ENCODE peak calls at places on chromosomes 4 and X, in ten cellular contexts. One of them, this sample, is unnamed.

GRCh38 chr4:106603471-106603870 is 234.9 kb upstream of the GIMD1 start:
- DNase-seq in suprapubic skin: no peak
- DNase-seq in K562: no peak
- DNase-seq in stomach: no peak
- DNase-seq in transverse colon: no peak
- DNase-seq in NB4: no peak
- DNase-seq in lower leg skin: no peak
- DNase-seq in heart left ventricle: peak; percentile 25
- DNase-seq in HCT116: no peak
- DNase-seq in A549: no peak
- DNase-seq in this sample: no peak

GRCh38 chr4:4603067-4603466 is 61.2 kb upstream of the STX18 start:
- DNase-seq in suprapubic skin: no peak
- DNase-seq in K562: no peak
- DNase-seq in stomach: no peak
- DNase-seq in transverse colon: no peak
- DNase-seq in NB4: no peak
- DNase-seq in lower leg skin: no peak
- DNase-seq in heart left ventricle: no peak
- DNase-seq in HCT116: no peak
- DNase-seq in A549: no peak
- DNase-seq in this sample: no peak

GRCh38 chr4:70844180-70844579 is 4.5 kb upstream of the GRSF1 start:
- DNase-seq in suprapubic skin: no peak
- DNase-seq in K562: peak; percentile 18
- DNase-seq in stomach: no peak
- DNase-seq in transverse colon: no peak
- DNase-seq in NB4: no peak
- DNase-seq in lower leg skin: no peak
- DNase-seq in heart left ventricle: no peak
- DNase-seq in HCT116: no peak
- DNase-seq in A549: no peak
- DNase-seq in this sample: no peak

GRCh38 chr4:76639292-76639691 is 204.3 kb downstream of the SHROOM3 start:
- DNase-seq in suprapubic skin: no peak
- DNase-seq in K562: no peak
- DNase-seq in stomach: no peak
- DNase-seq in transverse colon: no peak
- DNase-seq in NB4: no peak
- DNase-seq in lower leg skin: no peak
- DNase-seq in heart left ventricle: no peak
- DNase-seq in HCT116: no peak
- DNase-seq in A549: no peak
- DNase-seq in this sample: no peak

GRCh38 chr4:99886146-99886545 is 8.1 kb downstream of the LAMTOR3 start:
- DNase-seq in suprapubic skin: no peak
- DNase-seq in K562: no peak
- DNase-seq in stomach: no peak
- DNase-seq in transverse colon: no peak
- DNase-seq in NB4: no peak
- DNase-seq in lower leg skin: no peak
- DNase-seq in heart left ventricle: no peak
- DNase-seq in HCT116: no peak
- DNase-seq in A549: no peak
- DNase-seq in this sample: no peak

GRCh38 chrX:70132877-70133302 is 357 bp upstream of the IGBP1 start:
- DNase-seq in suprapubic skin: no peak
- DNase-seq in K562: no peak
- DNase-seq in stomach: no peak
- DNase-seq in transverse colon: no peak
- DNase-seq in NB4: no peak
- DNase-seq in lower leg skin: no peak
- DNase-seq in heart left ventricle: no peak
- DNase-seq in HCT116: no peak
- DNase-seq in A549: no peak
- DNase-seq in this sample: no peak

GRCh38 chr4:116733368-116733767 is 352.0 kb downstream of the TRAM1L1 start:
- DNase-seq in suprapubic skin: no peak
- DNase-seq in K562: peak; percentile 77
- DNase-seq in stomach: no peak
- DNase-seq in transverse colon: no peak
- DNase-seq in NB4: no peak
- DNase-seq in lower leg skin: no peak
- DNase-seq in heart left ventricle: no peak
- DNase-seq in HCT116: no peak
- DNase-seq in A549: no peak
- DNase-seq in this sample: peak; percentile 91

GRCh38 chrX:13088155-13088485 is 43.7 kb upstream of the FAM9C start:
- DNase-seq in suprapubic skin: no peak
- DNase-seq in K562: no peak
- DNase-seq in stomach: no peak
- DNase-seq in transverse colon: no peak
- DNase-seq in NB4: peak; percentile 54
- DNase-seq in lower leg skin: no peak
- DNase-seq in heart left ventricle: no peak
- DNase-seq in HCT116: no peak
- DNase-seq in A549: no peak
- DNase-seq in this sample: no peak

GRCh38 chrX:44400588-44400987 is 57.1 kb upstream of the EFHC2 start:
- DNase-seq in suprapubic skin: no peak
- DNase-seq in K562: peak; percentile 46
- DNase-seq in stomach: no peak
- DNase-seq in transverse colon: no peak
- DNase-seq in NB4: peak; percentile 51
- DNase-seq in lower leg skin: no peak
- DNase-seq in heart left ventricle: no peak
- DNase-seq in HCT116: peak; percentile 64
- DNase-seq in A549: no peak
- DNase-seq in this sample: no peak

GRCh38 chrX:83416273-83416672 is 91.8 kb upstream of the POU3F4 start:
- DNase-seq in suprapubic skin: no peak
- DNase-seq in K562: peak; percentile 0
- DNase-seq in stomach: no peak
- DNase-seq in transverse colon: no peak
- DNase-seq in NB4: peak; percentile 12
- DNase-seq in lower leg skin: no peak
- DNase-seq in heart left ventricle: no peak
- DNase-seq in HCT116: no peak
- DNase-seq in A549: no peak
- DNase-seq in this sample: no peak

GRCh38 chr4:84681488-84682274 is 98.8 kb downstream of the CDS1 start:
- DNase-seq in suprapubic skin: no peak
- DNase-seq in K562: peak; percentile 49
- DNase-seq in stomach: no peak
- DNase-seq in transverse colon: peak; percentile 37
- DNase-seq in NB4: peak; percentile 48
- DNase-seq in lower leg skin: no peak
- DNase-seq in heart left ventricle: no peak
- DNase-seq in HCT116: no peak
- DNase-seq in A549: no peak
- DNase-seq in this sample: no peak

GRCh38 chr4:70505152-70505748 is 13.1 kb upstream of the AMTN start:
- DNase-seq in suprapubic skin: no peak
- DNase-seq in K562: peak; percentile 64
- DNase-seq in stomach: peak; percentile 60
- DNase-seq in transverse colon: peak; percentile 55
- DNase-seq in NB4: peak; percentile 46
- DNase-seq in lower leg skin: no peak
- DNase-seq in heart left ventricle: no peak
- DNase-seq in HCT116: peak; percentile 42
- DNase-seq in A549: peak; percentile 13
- DNase-seq in this sample: peak; percentile 65

GRCh38 chr4:101019313-101019712 is 328.0 kb downstream of the PPP3CA start:
- DNase-seq in suprapubic skin: no peak
- DNase-seq in K562: no peak
- DNase-seq in stomach: no peak
- DNase-seq in transverse colon: no peak
- DNase-seq in NB4: no peak
- DNase-seq in lower leg skin: no peak
- DNase-seq in heart left ventricle: no peak
- DNase-seq in HCT116: no peak
- DNase-seq in A549: no peak
- DNase-seq in this sample: no peak

GRCh38 chr4:22515888-22516541 is at the start of gene ADGRA3:
- DNase-seq in suprapubic skin: no peak
- DNase-seq in K562: peak; percentile 17
- DNase-seq in stomach: peak; percentile 81
- DNase-seq in transverse colon: peak; percentile 80
- DNase-seq in NB4: peak; percentile 59
- DNase-seq in lower leg skin: peak; percentile 30
- DNase-seq in heart left ventricle: peak; percentile 77
- DNase-seq in HCT116: no peak
- DNase-seq in A549: peak; percentile 50
- DNase-seq in this sample: peak; percentile 62
- TF ChIP-seq POLR2A in suprapubic skin: no peak
- TF ChIP-seq POLR2A in K562: no peak
- TF ChIP-seq POLR2A in stomach: no peak
- TF ChIP-seq POLR2A in transverse colon: peak; percentile 43
- TF ChIP-seq POLR2A in NB4: no peak
- TF ChIP-seq POLR2A in lower leg skin: no peak
- TF ChIP-seq POLR2A in heart left ventricle: peak; percentile 43
- TF ChIP-seq POLR2A in HCT116: peak; percentile 40
- TF ChIP-seq POLR2A in A549: peak; percentile 53
- TF ChIP-seq POLR2A in this sample: no peak

DNA sequence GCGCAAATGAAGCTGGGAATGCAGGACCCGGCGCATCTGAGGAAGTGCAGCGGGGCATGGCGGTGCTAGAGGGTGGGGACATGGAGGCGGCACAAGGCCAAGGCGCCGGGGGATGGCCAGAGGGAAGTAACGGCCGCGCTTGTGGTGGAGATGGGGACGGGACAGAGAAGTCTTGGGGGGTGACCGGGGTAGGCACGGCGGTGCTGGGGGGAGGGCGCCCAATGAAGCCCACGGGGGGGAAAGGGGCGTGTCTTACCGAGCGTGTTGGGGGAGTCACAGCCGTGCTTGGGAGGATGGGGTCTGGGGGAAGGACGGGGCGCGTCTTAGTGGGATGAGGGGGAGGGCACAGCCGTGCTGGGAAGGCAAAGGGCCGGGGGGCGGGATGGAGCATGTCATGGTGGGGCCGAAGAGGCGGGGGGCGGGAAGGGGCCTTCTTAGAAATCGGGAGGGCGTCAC is 984 bp downstream of the ARSD start:
- DNase-seq in suprapubic skin: no peak
- DNase-seq in K562: no peak
- DNase-seq in stomach: peak; percentile 54
- DNase-seq in transverse colon: peak; percentile 53
- DNase-seq in NB4: no peak
- DNase-seq in lower leg skin: peak; percentile 16
- DNase-seq in heart left ventricle: peak; percentile 64
- DNase-seq in HCT116: no peak
- DNase-seq in A549: peak; percentile 52
- DNase-seq in this sample: no peak
- TF ChIP-seq POLR2A in suprapubic skin: no peak
- TF ChIP-seq POLR2A in K562: no peak
- TF ChIP-seq POLR2A in stomach: no peak
- TF ChIP-seq POLR2A in transverse colon: no peak
- TF ChIP-seq POLR2A in NB4: no peak
- TF ChIP-seq POLR2A in lower leg skin: no peak
- TF ChIP-seq POLR2A in heart left ventricle: no peak
- TF ChIP-seq POLR2A in HCT116: no peak
- TF ChIP-seq POLR2A in A549: no peak
- TF ChIP-seq POLR2A in this sample: no peak

GRCh38 chr4:38866973-38867477 is 581 bp upstream of the FAM114A1 start:
- DNase-seq in suprapubic skin: no peak
- DNase-seq in K562: no peak
- DNase-seq in stomach: no peak
- DNase-seq in transverse colon: no peak
- DNase-seq in NB4: no peak
- DNase-seq in lower leg skin: no peak
- DNase-seq in heart left ventricle: no peak
- DNase-seq in HCT116: no peak
- DNase-seq in A549: no peak
- DNase-seq in this sample: no peak

GRCh38 chr4:38865445-38865844 is 2.2 kb upstream of the FAM114A1 start:
- DNase-seq in suprapubic skin: no peak
- DNase-seq in K562: no peak
- DNase-seq in stomach: peak; percentile 28
- DNase-seq in transverse colon: peak; percentile 61
- DNase-seq in NB4: no peak
- DNase-seq in lower leg skin: no peak
- DNase-seq in heart left ventricle: no peak
- DNase-seq in HCT116: no peak
- DNase-seq in A549: no peak
- DNase-seq in this sample: no peak

GRCh38 chr4:38868055-38868965 is 704 bp downstream of the FAM114A1 start:
- DNase-seq in suprapubic skin: no peak
- DNase-seq in K562: no peak
- DNase-seq in stomach: peak; percentile 33
- DNase-seq in transverse colon: peak; percentile 57
- DNase-seq in NB4: no peak
- DNase-seq in lower leg skin: peak; percentile 34
- DNase-seq in heart left ventricle: peak; percentile 71
- DNase-seq in HCT116: no peak
- DNase-seq in A549: no peak
- DNase-seq in this sample: no peak

GRCh38 chr4:38869511-38869910 is 1.9 kb downstream of the FAM114A1 start:
- DNase-seq in suprapubic skin: no peak
- DNase-seq in K562: no peak
- DNase-seq in stomach: no peak
- DNase-seq in transverse colon: no peak
- DNase-seq in NB4: no peak
- DNase-seq in lower leg skin: no peak
- DNase-seq in heart left ventricle: no peak
- DNase-seq in HCT116: no peak
- DNase-seq in A549: no peak
- DNase-seq in this sample: no peak

DNA sequence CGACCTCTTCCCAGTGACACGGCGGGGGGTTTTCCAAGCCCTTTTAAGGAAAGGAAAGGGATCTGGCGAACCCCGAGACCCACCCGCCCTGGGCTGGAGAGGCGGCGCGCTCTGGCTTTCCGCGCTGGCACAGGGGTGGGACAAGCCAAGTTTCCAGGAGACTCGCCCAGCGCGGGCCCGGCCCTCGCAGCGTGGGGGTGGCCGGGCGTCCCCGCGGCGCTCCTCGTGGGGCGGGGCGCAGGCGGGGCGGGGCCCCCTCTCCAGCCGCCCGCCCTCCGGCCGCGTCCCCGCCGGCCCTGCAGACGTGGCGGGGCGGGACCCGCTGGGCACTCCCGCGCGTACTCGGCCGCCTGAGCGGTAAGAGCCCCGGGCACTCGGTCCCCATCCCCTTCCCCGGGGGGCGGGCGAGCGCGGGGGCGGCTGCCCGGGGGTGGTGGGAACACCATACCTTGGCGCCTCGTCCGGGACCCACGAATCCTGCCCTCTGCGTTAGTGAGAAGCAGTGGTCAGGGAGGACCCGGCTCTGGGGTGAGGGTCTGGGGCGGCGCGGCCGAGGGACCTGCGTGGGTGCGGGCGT is at the start of gene FAM114A1:
- DNase-seq in suprapubic skin: peak; percentile 89
- DNase-seq in K562: peak; percentile 86
- DNase-seq in stomach: peak; percentile 87
- DNase-seq in transverse colon: peak; percentile 89
- DNase-seq in NB4: peak; percentile 81
- DNase-seq in lower leg skin: peak; percentile 64
- DNase-seq in heart left ventricle: peak; percentile 88
- DNase-seq in HCT116: no peak
- DNase-seq in A549: peak; percentile 66
- DNase-seq in this sample: peak; percentile 83
- TF ChIP-seq POLR2A in suprapubic skin: peak; percentile 49
- TF ChIP-seq POLR2A in K562: peak; percentile 67
- TF ChIP-seq POLR2A in stomach: no peak
- TF ChIP-seq POLR2A in transverse colon: peak; percentile 72
- TF ChIP-seq POLR2A in NB4: peak; percentile 28
- TF ChIP-seq POLR2A in lower leg skin: no peak
- TF ChIP-seq POLR2A in heart left ventricle: no peak
- TF ChIP-seq POLR2A in HCT116: no peak
- TF ChIP-seq POLR2A in A549: peak; percentile 32
- TF ChIP-seq POLR2A in this sample: no peak

GRCh38 chr4:185534534-185534849 is 815 bp downstream of the PDLIM3 start:
- DNase-seq in suprapubic skin: no peak
- DNase-seq in K562: no peak
- DNase-seq in stomach: no peak
- DNase-seq in transverse colon: no peak
- DNase-seq in NB4: no peak
- DNase-seq in lower leg skin: no peak
- DNase-seq in heart left ventricle: no peak
- DNase-seq in HCT116: no peak
- DNase-seq in A549: no peak
- DNase-seq in this sample: no peak
- TF ChIP-seq POLR2A in suprapubic skin: no peak
- TF ChIP-seq POLR2A in K562: no peak
- TF ChIP-seq POLR2A in stomach: no peak
- TF ChIP-seq POLR2A in transverse colon: no peak
- TF ChIP-seq POLR2A in NB4: no peak
- TF ChIP-seq POLR2A in lower leg skin: no peak
- TF ChIP-seq POLR2A in heart left ventricle: no peak
- TF ChIP-seq POLR2A in HCT116: no peak
- TF ChIP-seq POLR2A in A549: no peak
- TF ChIP-seq POLR2A in this sample: no peak